ENCODE peak calls at places on chromosome 14, in seven cellular contexts. I is IMR-90, K is sigmoid colon, B is stomach, R is testis, D is gastrocnemius medialis, J is breast epithelium. U is an unnamed sample.
A peak's percentile ranks its signal among the peaks of the same experiment; 100 is the strongest.

GRCh38 chr14:38847161-38847560 is 255.9 kb downstream of the SEC23A start:
- DNase-seq in I (no peak), J (no peak), B (no peak), K (no peak), D (no peak), R (no peak), U (no peak)

GRCh38 chr14:103347091-103347815 is 13.2 kb downstream of the EIF5 start:
- DNase-seq in B (no peak), K (no peak), D (no peak), J (no peak), R (no peak), I (no peak), U (no peak)

GRCh38 chr14:100677925-100678765 is 48.5 kb upstream of the DLK1 start:
- DNase-seq in J (no peak), D (peak; percentile 47), K (peak; percentile 83), B (peak; percentile 58), R (peak; percentile 86), I (peak; percentile 52), U (no peak)

GRCh38 chr14:68842298-68842697 is 49.4 kb upstream of the ZFP36L1 start:
- DNase-seq in B (no peak), J (no peak), D (no peak), K (peak; percentile 84), I (peak; percentile 28), R (no peak), U (no peak)

GRCh38 chr14:98819132-98819866 is 452.7 kb downstream of the BCL11B start:
- DNase-seq in K (no peak), B (no peak), J (peak; percentile 82), R (no peak), I (no peak), D (no peak), U (no peak)

GRCh38 chr14:43418314-43418713 is 1088.8 kb downstream of the FSCB start:
- DNase-seq in D (no peak), B (no peak), K (no peak), I (no peak), R (no peak), J (no peak), U (no peak)

GRCh38 chr14:67187210-67187609 is 2.0 kb upstream of the GARIN2 start:
- DNase-seq in R (no peak), D (no peak), K (no peak), I (peak; percentile 89), B (no peak), J (no peak), U (no peak)

GRCh38 chr14:76497550-76498484 is 121.9 kb downstream of the ESRRB start:
- DNase-seq in R (no peak), J (no peak), B (no peak), K (peak; percentile 55), D (no peak), I (no peak), U (no peak)

GRCh38 chr14:89164168-89165074 is 252.6 kb downstream of the FOXN3 start:
- DNase-seq in R (no peak), K (no peak), I (no peak), B (no peak), D (no peak), J (no peak), U (no peak)

GRCh38 chr14:28308727-28309126 is 457.9 kb upstream of the FOXG1 start:
- DNase-seq in K (no peak), B (no peak), J (no peak), R (no peak), I (no peak), D (no peak), U (no peak)

GRCh38 chr14:69870613-69871012 is 8.6 kb upstream of the SMOC1 start:
- DNase-seq in J (no peak), I (no peak), K (no peak), D (no peak), B (no peak), R (no peak), U (no peak)

GRCh38 chr14:75831455-75831854 is 150.3 kb downstream of the TGFB3 start:
- DNase-seq in B (peak; percentile 93), J (peak; percentile 67), D (peak; percentile 37), R (peak; percentile 42), I (peak; percentile 76), K (peak; percentile 78), U (no peak)

GRCh38 chr14:101473045-101473729 is 88.1 kb upstream of the DIO3 start:
- DNase-seq in K (peak; percentile 46), D (no peak), I (no peak), J (no peak), B (peak; percentile 22), R (no peak), U (no peak)

GRCh38 chr14:92254786-92255185 is 68.2 kb upstream of the SLC24A4 start:
- DNase-seq in I (peak; percentile 45), K (peak; percentile 84), B (no peak), J (no peak), R (peak; percentile 70), D (no peak), U (no peak)

GRCh38 chr14:93011650-93012317 is 88.8 kb downstream of the CHGA start:
- DNase-seq in R (peak; percentile 60), I (no peak), J (no peak), B (no peak), D (peak; percentile 33), K (no peak), U (no peak)

GRCh38 chr14:21072781-21073339 is 2.8 kb downstream of the ARHGEF40 start:
- DNase-seq in R (no peak), K (no peak), B (peak; percentile 84), J (no peak), I (no peak), D (no peak), U (no peak)

GRCh38 chr14:89368490-89369477 is 48.2 kb downstream of the FOXN3 start:
- DNase-seq in B (peak; percentile 50), J (no peak), K (no peak), D (no peak), I (no peak), R (no peak), U (peak; percentile 40)

GRCh38 chr14:70789361-70789760 is 20.0 kb downstream of the MAP3K9 start:
- DNase-seq in D (no peak), J (no peak), I (peak; percentile 70), R (peak; percentile 68), K (no peak), B (no peak), U (no peak)

GRCh38 chr14:106670006-106670405 is 1143.6 kb downstream of the TMEM121 start:
- DNase-seq in J (no peak), I (no peak), B (no peak), D (no peak), R (no peak), K (no peak), U (no peak)

DNA sequence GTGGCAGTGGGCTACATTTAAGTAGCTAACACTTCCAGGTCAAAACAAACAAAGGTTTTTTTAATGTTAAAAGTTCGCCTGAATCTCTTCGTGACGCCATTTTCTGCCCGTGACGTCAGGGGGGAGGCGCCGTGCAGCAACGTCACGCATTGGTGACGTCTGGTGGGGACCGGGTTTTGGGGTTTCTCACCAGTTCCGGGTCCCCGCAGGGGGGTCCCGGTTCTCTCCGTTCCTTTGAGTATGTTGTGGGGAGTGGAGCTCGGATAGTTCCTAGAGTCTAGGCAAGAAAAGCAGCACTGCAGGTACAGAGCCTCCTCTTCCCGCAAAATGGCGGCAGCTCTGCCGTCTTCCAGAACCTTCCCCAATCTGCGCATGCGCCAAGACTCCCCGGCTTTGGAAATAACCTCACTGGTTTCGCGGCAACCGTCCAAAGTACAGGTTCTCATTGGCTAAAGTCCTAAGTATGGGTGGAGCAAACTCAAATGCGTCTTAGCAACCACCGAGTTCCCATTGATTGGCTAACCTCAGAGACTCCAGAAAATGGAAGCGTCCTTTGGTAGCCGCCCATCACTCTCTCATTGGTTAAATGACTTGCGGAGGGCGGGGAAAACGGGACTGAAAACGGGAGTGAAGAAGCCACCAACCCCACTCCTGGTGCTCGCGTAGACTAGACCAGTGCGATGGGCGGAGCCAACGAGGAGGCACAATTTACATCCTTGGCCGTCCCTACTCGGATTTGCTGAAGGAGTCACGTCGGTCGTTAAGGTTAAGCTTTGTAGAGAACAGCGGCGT is at the start of gene RBM23:
- DNase-seq in R (peak; percentile 100), I (peak; percentile 100), K (peak; percentile 100), J (peak; percentile 100), D (peak; percentile 100), B (peak; percentile 100), U (peak; percentile 100)
- TF ChIP-seq POLR2A in R (peak; percentile 84), I (peak; percentile 88), K (peak; percentile 71), J (peak; percentile 91), D (peak; percentile 88), B (peak; percentile 61), U (peak; percentile 74)

GRCh38 chr14:95895720-95896119 is 19.1 kb downstream of the TUNAR start:
- DNase-seq in K (no peak), D (no peak), R (no peak), I (no peak), B (peak; percentile 42), J (no peak), U (no peak)
- TF ChIP-seq CTCF in K (no peak), D (no peak), R (no peak), I (peak; percentile 17), B (peak; percentile 44), J (no peak), U (peak; percentile 29)

DNA sequence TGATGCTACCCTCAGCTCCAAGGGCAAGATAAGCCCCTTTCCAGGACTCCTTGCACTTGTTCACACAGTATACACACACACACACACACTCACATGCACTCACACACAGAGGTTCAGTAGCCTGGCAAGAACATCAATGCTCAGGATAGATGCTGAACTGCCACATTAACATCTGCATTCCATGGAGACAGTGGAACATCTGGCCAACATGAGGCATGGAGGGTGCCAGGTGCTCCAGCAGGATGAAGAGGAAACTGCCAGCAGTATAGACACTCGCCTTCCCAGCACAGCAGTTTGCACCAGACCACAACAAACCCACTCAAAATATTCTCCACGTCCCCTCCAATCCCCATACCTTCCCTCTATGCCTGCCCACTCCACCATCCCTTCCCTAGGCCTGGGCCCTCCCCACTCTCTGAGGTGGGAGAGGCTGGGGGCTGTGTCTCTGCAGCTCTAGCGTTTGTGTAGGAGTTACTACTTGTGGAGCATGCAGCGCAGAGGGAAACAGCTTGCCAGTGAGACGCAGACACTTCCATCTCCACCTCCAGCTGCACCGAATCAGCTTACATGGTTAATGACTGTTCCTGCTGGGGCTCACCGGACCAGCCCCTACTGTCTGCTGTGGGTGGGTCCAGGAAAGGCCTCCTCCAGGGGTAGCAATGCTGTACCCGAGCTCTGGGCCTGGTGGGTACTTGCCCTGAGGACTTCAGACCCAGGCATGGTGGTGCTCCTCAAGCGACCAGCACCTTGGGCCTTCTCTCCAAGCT is 18.7 kb upstream of the PLEKHG3 start:
- DNase-seq in J (no peak), I (no peak), B (no peak), D (no peak), R (no peak), K (no peak), U (no peak)
- H3K4me1 ChIP-seq in J (no peaks in the 10 kb centered on the region), I (peaks cover 11% of the 10 kb centered on the region), B (peaks cover 30% of the 10 kb centered on the region), D (peaks cover 10% of the 10 kb centered on the region), R (peaks cover 24% of the 10 kb centered on the region), K (no peaks in the 10 kb centered on the region), U (no peaks in the 10 kb centered on the region)

DNA sequence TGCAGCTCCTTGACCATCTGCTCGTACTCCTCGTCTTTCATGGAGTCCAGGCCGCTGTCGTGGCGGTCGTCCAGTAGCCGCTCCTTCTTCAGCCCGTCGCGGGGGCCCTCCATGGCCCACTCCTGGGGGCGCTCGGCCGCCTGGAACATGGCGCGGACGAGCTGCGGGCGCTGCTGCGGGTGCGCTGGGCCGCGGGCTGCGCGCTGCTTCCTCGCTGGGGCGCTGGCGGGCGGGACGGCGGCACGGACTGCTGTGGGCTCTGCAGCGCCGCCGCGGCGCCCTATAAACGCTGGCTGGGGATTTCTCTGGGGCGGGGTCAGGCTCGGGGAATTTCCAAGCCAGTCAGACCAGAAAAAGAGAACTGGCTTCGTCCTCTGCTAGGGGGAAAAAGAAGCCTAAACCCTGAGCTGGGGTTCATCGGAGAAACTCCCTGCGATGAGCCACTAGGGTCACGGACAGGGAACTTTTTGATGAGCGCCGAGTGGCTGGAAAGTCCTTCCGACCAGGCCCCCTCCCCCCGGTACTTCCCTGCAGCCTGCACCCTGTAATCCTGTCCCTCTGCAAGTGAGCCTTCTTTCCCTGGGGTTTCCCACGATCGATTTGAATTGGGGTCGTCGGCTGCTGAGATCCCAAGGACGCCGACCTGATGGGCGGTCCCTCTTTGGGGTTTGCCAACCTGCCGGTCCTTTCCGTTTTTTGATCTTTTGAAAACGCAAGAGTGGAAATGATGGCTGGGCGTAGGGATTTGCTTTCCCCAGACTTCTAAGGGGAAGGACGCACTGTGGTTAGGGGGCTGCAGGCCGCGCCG is at the start of gene NFKBIA:
- DNase-seq in B (peak; percentile 93), R (peak; percentile 87), I (peak; percentile 88), K (peak; percentile 96), D (peak; percentile 91), J (peak; percentile 83), U (peak; percentile 95)
- TF ChIP-seq POLR2A in B (no peak), R (peak; percentile 38), I (peak; percentile 99), K (peak; percentile 70), D (peak; percentile 99), J (peak; percentile 42), U (peak; percentile 99)